ENCODE peak calls at places on chromosome 14, in seven cellular contexts. One of them, this sample, is unnamed.

GRCh38 chr14:58560208-58560607 is 77.6 kb upstream of the DACT1 start:
- DNase-seq in body of pancreas: no peak
- DNase-seq in HepG2: no peak
- DNase-seq in heart left ventricle: no peak
- DNase-seq in uterus: no peak
- DNase-seq in ovary: no peak
- DNase-seq in breast epithelium: no peak
- DNase-seq in this sample: no peak

GRCh38 chr14:33273978-33274377 is 335.3 kb downstream of the NPAS3 start:
- DNase-seq in body of pancreas: no peak
- DNase-seq in HepG2: no peak
- DNase-seq in heart left ventricle: no peak
- DNase-seq in uterus: no peak
- DNase-seq in ovary: no peak
- DNase-seq in breast epithelium: no peak
- DNase-seq in this sample: no peak

GRCh38 chr14:67332468-67332867 is 27.1 kb downstream of the ATP6V1D start:
- DNase-seq in body of pancreas: no peak
- DNase-seq in HepG2: no peak
- DNase-seq in heart left ventricle: no peak
- DNase-seq in uterus: no peak
- DNase-seq in ovary: no peak
- DNase-seq in breast epithelium: no peak
- DNase-seq in this sample: no peak

GRCh38 chr14:61749867-61750266 is 12.4 kb upstream of the SNAPC1 start:
- DNase-seq in body of pancreas: no peak
- DNase-seq in HepG2: peak
- DNase-seq in heart left ventricle: no peak
- DNase-seq in uterus: no peak
- DNase-seq in ovary: no peak
- DNase-seq in breast epithelium: no peak
- DNase-seq in this sample: no peak

GRCh38 chr14:26023967-26024366 is 573.9 kb downstream of the NOVA1 start:
- DNase-seq in body of pancreas: no peak
- DNase-seq in HepG2: no peak
- DNase-seq in heart left ventricle: no peak
- DNase-seq in uterus: no peak
- DNase-seq in ovary: no peak
- DNase-seq in breast epithelium: no peak
- DNase-seq in this sample: no peak

GRCh38 chr14:31085027-31085426 is 58.8 kb upstream of the STRN3 start:
- DNase-seq in body of pancreas: no peak
- DNase-seq in HepG2: no peak
- DNase-seq in heart left ventricle: no peak
- DNase-seq in uterus: no peak
- DNase-seq in ovary: no peak
- DNase-seq in breast epithelium: no peak
- DNase-seq in this sample: no peak

GRCh38 chr14:48814562-48814961 is 771.6 kb downstream of the RPS29 start:
- DNase-seq in body of pancreas: no peak
- DNase-seq in HepG2: no peak
- DNase-seq in heart left ventricle: no peak
- DNase-seq in uterus: no peak
- DNase-seq in ovary: no peak
- DNase-seq in breast epithelium: no peak
- DNase-seq in this sample: no peak

GRCh38 chr14:75282166-75282547 is 3.5 kb downstream of the FOS start:
- DNase-seq in body of pancreas: no peak
- DNase-seq in HepG2: no peak
- DNase-seq in heart left ventricle: no peak
- DNase-seq in uterus: no peak
- DNase-seq in ovary: no peak
- DNase-seq in breast epithelium: no peak
- DNase-seq in this sample: no peak

GRCh38 chr14:92578511-92578910 is 64.9 kb downstream of the RIN3 start:
- DNase-seq in body of pancreas: no peak
- DNase-seq in HepG2: no peak
- DNase-seq in heart left ventricle: no peak
- DNase-seq in uterus: no peak
- DNase-seq in ovary: no peak
- DNase-seq in breast epithelium: no peak
- DNase-seq in this sample: no peak

GRCh38 chr14:56378046-56378445 is 201.6 kb upstream of the TMEM260 start:
- DNase-seq in body of pancreas: no peak
- DNase-seq in HepG2: no peak
- DNase-seq in heart left ventricle: no peak
- DNase-seq in uterus: no peak
- DNase-seq in ovary: no peak
- DNase-seq in breast epithelium: no peak
- DNase-seq in this sample: no peak

GRCh38 chr14:55123101-55123500 is 6.0 kb upstream of the LGALS3 start:
- DNase-seq in body of pancreas: peak
- DNase-seq in HepG2: no peak
- DNase-seq in heart left ventricle: no peak
- DNase-seq in uterus: peak
- DNase-seq in ovary: no peak
- DNase-seq in breast epithelium: no peak
- DNase-seq in this sample: no peak

DNA sequence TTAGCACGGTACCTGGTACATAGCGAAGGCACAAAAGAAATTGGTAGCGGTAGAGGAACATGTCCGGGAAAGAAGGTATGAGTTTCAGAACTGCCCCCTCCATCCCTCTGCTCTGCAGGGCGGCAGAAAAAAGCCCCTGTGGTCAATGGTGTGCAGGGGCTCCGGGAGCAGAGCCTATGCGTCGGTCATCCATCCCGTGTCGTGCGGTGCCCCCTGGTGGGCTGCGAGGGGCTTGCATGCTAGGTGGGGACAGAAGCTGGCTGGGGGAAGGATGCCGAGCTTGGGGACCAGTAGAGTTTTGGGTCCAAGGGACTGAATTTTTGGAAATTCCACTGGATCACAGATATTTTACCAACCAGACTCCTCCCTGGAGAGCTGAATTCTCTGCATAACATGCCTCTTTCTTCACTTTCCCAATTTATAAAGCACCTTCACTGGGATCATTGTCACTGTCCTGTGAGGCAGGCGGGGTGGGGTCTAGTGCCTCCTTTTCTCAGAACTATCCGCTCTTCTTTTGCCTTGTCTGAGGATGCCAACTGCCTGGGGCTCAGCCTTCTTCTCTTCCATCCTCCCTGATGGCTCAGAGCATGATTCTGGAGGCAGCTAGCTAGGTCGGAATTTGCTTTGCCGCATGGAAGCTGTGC is 148.7 kb downstream of the SMOC1 start:
- DNase-seq in body of pancreas: peak
- DNase-seq in HepG2: peak
- DNase-seq in heart left ventricle: peak
- DNase-seq in uterus: peak
- DNase-seq in ovary: peak
- DNase-seq in breast epithelium: peak
- DNase-seq in this sample: peak
- TF ChIP-seq CTCF in body of pancreas: peak
- TF ChIP-seq CTCF in HepG2: peak
- TF ChIP-seq CTCF in heart left ventricle: peak
- TF ChIP-seq CTCF in uterus: peak
- TF ChIP-seq CTCF in ovary: peak
- TF ChIP-seq CTCF in breast epithelium: peak
- TF ChIP-seq CTCF in this sample: peak

GRCh38 chr14:95524706-95525512 is 8.5 kb upstream of the SYNE3 start:
- DNase-seq in body of pancreas: no peak
- DNase-seq in HepG2: peak
- DNase-seq in heart left ventricle: no peak
- DNase-seq in uterus: no peak
- DNase-seq in ovary: no peak
- DNase-seq in breast epithelium: no peak
- DNase-seq in this sample: peak
- TF ChIP-seq POLR2A in body of pancreas: no peak
- TF ChIP-seq POLR2A in HepG2: peak
- TF ChIP-seq POLR2A in heart left ventricle: no peak
- TF ChIP-seq POLR2A in uterus: no peak
- TF ChIP-seq POLR2A in ovary: no peak
- TF ChIP-seq POLR2A in breast epithelium: no peak
- TF ChIP-seq POLR2A in this sample: no peak

DNA sequence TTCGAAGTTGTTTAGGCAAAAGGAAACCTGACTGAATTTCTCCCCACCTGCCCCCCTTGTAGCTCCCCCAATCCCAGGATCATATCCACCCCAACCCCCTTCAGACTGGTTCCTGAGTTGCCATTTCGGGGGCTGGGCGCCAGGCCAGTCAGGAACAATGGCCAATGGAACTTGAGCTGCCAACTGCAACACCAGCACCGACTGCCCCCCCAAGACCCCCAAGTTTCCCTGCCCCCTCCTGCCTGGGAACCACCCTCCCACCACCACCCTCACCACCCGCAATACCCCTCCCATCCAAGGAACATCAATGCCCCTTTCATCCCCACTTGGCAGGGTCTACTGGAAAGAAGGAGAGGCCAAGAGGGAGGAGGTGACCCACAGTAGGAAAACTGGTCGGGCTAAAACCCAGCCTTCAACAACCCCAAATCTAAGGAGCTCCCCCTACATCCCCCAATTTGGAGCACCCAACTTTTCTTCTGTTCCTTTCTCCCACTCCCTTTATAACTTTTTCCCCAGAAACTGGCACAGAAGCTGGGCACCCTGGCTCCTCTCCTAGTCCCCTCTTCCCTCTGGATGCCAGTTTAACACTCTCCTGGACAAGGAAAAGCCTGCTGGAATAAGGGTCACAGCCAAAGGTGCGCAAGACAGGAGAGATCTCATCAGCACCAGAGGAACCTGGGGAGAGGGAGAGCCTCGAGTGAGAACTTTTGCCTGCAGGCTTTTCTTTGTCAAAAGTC is 1.6 kb upstream of the NDRG2 start:
- DNase-seq in body of pancreas: no peak
- DNase-seq in HepG2: no peak
- DNase-seq in heart left ventricle: no peak
- DNase-seq in uterus: peak
- DNase-seq in ovary: peak
- DNase-seq in breast epithelium: no peak
- DNase-seq in this sample: no peak
- H3K4me3 ChIP-seq in body of pancreas: no peak
- H3K4me3 ChIP-seq in HepG2: no peak
- H3K4me3 ChIP-seq in heart left ventricle: no peak
- H3K4me3 ChIP-seq in uterus: peak
- H3K4me3 ChIP-seq in ovary: peak
- H3K4me3 ChIP-seq in breast epithelium: peak
- H3K4me3 ChIP-seq in this sample: no peak

GRCh38 chr14:53634793-53635192 is 321.8 kb downstream of the BMP4 start:
- DNase-seq in body of pancreas: no peak
- DNase-seq in HepG2: no peak
- DNase-seq in heart left ventricle: no peak
- DNase-seq in uterus: no peak
- DNase-seq in ovary: no peak
- DNase-seq in breast epithelium: no peak
- DNase-seq in this sample: no peak

GRCh38 chr14:53640695-53641094 is 315.9 kb downstream of the BMP4 start:
- DNase-seq in body of pancreas: peak
- DNase-seq in HepG2: no peak
- DNase-seq in heart left ventricle: no peak
- DNase-seq in uterus: no peak
- DNase-seq in ovary: no peak
- DNase-seq in breast epithelium: no peak
- DNase-seq in this sample: no peak

DNA sequence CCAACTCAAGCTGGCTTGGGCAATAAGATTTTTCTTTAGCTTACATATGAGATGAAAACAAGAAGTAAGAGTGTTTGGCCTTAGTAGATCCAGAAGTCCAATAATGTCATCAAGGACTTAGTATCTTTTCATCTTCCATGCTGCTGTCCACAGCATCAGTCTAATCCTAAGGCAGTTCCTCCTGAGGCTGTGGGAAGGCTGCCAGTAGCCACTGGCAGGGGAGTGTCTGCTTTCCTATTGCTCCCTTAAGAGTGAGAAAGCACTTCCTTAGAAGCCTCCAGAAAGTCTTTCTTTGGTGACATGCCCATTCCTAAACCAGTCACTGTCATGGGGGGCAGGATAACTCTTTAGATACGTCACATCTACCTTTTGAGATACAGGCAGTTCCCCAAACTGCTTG is 317.7 kb downstream of the BMP4 start:
- DNase-seq in body of pancreas: no peak
- DNase-seq in HepG2: no peak
- DNase-seq in heart left ventricle: no peak
- DNase-seq in uterus: no peak
- DNase-seq in ovary: no peak
- DNase-seq in breast epithelium: no peak
- DNase-seq in this sample: no peak
- TF ChIP-seq CTCF in body of pancreas: no peak
- TF ChIP-seq CTCF in HepG2: no peak
- TF ChIP-seq CTCF in heart left ventricle: no peak
- TF ChIP-seq CTCF in uterus: no peak
- TF ChIP-seq CTCF in ovary: no peak
- TF ChIP-seq CTCF in breast epithelium: no peak
- TF ChIP-seq CTCF in this sample: no peak

GRCh38 chr14:91394105-91395081 is 23.2 kb downstream of the CCDC88C start:
- DNase-seq in body of pancreas: no peak
- DNase-seq in HepG2: no peak
- DNase-seq in heart left ventricle: no peak
- DNase-seq in uterus: no peak
- DNase-seq in ovary: no peak
- DNase-seq in breast epithelium: no peak
- DNase-seq in this sample: no peak

GRCh38 chr14:91395466-91395865 is 22.2 kb downstream of the CCDC88C start:
- DNase-seq in body of pancreas: no peak
- DNase-seq in HepG2: no peak
- DNase-seq in heart left ventricle: no peak
- DNase-seq in uterus: no peak
- DNase-seq in ovary: no peak
- DNase-seq in breast epithelium: no peak
- DNase-seq in this sample: no peak

GRCh38 chr14:91398192-91398591 is 19.4 kb downstream of the CCDC88C start:
- DNase-seq in body of pancreas: no peak
- DNase-seq in HepG2: no peak
- DNase-seq in heart left ventricle: no peak
- DNase-seq in uterus: no peak
- DNase-seq in ovary: no peak
- DNase-seq in breast epithelium: no peak
- DNase-seq in this sample: no peak

GRCh38 chr14:91396959-91397815 is 20.4 kb downstream of the CCDC88C start:
- DNase-seq in body of pancreas: peak
- DNase-seq in HepG2: no peak
- DNase-seq in heart left ventricle: no peak
- DNase-seq in uterus: no peak
- DNase-seq in ovary: no peak
- DNase-seq in breast epithelium: no peak
- DNase-seq in this sample: peak

DNA sequence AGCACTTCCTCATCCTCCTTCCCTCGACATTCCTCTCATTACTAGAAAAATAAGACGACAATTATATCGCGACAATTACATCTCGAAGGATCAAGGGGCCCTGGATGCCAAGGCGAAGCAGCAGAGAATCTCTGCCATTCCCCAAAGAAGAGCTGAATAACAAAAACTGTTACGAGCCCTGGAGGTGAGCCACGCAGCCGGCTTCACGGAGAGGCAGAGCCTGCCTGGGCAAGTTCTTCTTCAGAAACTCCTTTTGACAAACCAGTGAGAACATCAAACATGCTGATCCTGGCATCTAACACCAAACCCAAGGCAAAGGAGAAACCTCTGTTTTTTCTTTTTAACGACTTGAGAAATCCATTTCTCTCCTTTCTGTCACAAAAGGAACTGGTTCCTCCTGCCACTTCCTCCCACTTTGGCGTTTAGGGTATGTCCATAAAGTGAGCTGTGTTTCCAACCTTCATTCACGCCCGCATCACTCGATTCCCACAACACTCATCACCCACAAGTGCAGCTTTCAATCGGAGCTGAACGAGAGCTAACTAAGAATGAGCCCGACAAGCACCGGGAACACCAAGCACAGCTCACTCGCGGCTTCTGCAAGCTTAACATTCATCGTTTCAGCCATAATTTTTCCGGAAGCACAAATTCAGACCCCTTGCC is 21.5 kb downstream of the CCDC88C start:
- DNase-seq in body of pancreas: no peak
- DNase-seq in HepG2: no peak
- DNase-seq in heart left ventricle: no peak
- DNase-seq in uterus: no peak
- DNase-seq in ovary: no peak
- DNase-seq in breast epithelium: no peak
- DNase-seq in this sample: no peak
- TF ChIP-seq POLR2A in body of pancreas: no peak
- TF ChIP-seq POLR2A in HepG2: no peak
- TF ChIP-seq POLR2A in heart left ventricle: no peak
- TF ChIP-seq POLR2A in uterus: no peak
- TF ChIP-seq POLR2A in ovary: no peak
- TF ChIP-seq POLR2A in breast epithelium: no peak
- TF ChIP-seq POLR2A in this sample: no peak

This sample was measured in NB4.